ENCODE peak calls at places on chromosomes 6 and 20, in seven cellular contexts. R, K, G, P, O, I and T are unnamed samples.

GRCh38 chr20:62708591-62709536 is at the start of gene NTSR1:
- DNase-seq in I (no peak), G (peak; percentile 34), K (peak; percentile 52), R (no peak), P (peak; percentile 79), O (no peak), T (no peak)

GRCh38 chr20:62795023-62795761 is 1.1 kb upstream of the MRGBP start:
- DNase-seq in P (peak; percentile 77), K (peak; percentile 65), R (peak; percentile 49), O (peak; percentile 83), I (peak; percentile 98), G (peak; percentile 51), T (peak; percentile 51)

GRCh38 chr6:125259354-125259736 is 42.4 kb downstream of the HDDC2 start:
- DNase-seq in I (no peak), P (no peak), K (no peak), O (no peak), G (no peak), R (no peak), T (no peak)

GRCh38 chr20:24650091-24650490 is 180.7 kb downstream of the SYNDIG1 start:
- DNase-seq in K (no peak), R (peak; percentile 89), G (no peak), O (peak; percentile 66), I (peak; percentile 11), P (no peak), T (no peak)

GRCh38 chr6:125363360-125364121 is 61.8 kb upstream of the HDDC2 start:
- DNase-seq in K (peak; percentile 72), O (peak; percentile 77), R (peak; percentile 17), P (peak; percentile 74), G (peak; percentile 96), I (peak; percentile 55), T (peak; percentile 77)

GRCh38 chr6:156840606-156841005 is 63.4 kb downstream of the ARID1B start:
- DNase-seq in K (no peak), I (no peak), R (no peak), O (no peak), G (no peak), P (no peak), T (no peak)

GRCh38 chr6:148864941-148865340 is 118.1 kb downstream of the UST start:
- DNase-seq in G (no peak), R (no peak), P (no peak), O (no peak), I (no peak), K (no peak), T (no peak)

GRCh38 chr20:5192570-5193431 is 66.0 kb downstream of the CDS2 start:
- DNase-seq in O (no peak), G (no peak), P (no peak), R (no peak), K (no peak), I (no peak), T (no peak)

GRCh38 chr6:46998436-46999017 is 43.6 kb downstream of the ADGRF1 start:
- DNase-seq in K (no peak), I (no peak), P (no peak), R (no peak), O (no peak), G (no peak), T (no peak)

GRCh38 chr6:97632392-97632791 is 349.4 kb upstream of the MMS22L start:
- DNase-seq in K (no peak), P (no peak), G (no peak), I (no peak), R (no peak), O (no peak), T (no peak)

GRCh38 chr20:23050847-23051627 is 1.6 kb upstream of the THBD start:
- DNase-seq in O (peak; percentile 93), K (peak; percentile 88), R (peak; percentile 52), I (peak; percentile 50), P (peak; percentile 98), G (peak; percentile 96), T (peak; percentile 87)

GRCh38 chr6:75143186-75143585 is 62.7 kb downstream of the COL12A1 start:
- DNase-seq in P (no peak), R (peak; percentile 90), K (no peak), I (no peak), O (peak; percentile 37), G (no peak), T (no peak)

GRCh38 chr6:123526128-123526527 is 110.6 kb downstream of the TRDN start:
- DNase-seq in P (no peak), K (no peak), G (peak; percentile 19), O (no peak), R (no peak), I (peak; percentile 19), T (no peak)

GRCh38 chr20:61031101-61031830 is 220.8 kb upstream of the CDH4 start:
- DNase-seq in P (peak; percentile 7), K (no peak), O (no peak), G (no peak), I (no peak), R (no peak), T (no peak)

GRCh38 chr6:160273760-160274159 is 15.1 kb upstream of the SLC22A2 start:
- DNase-seq in P (no peak), I (no peak), G (no peak), O (no peak), K (no peak), R (no peak), T (no peak)

DNA sequence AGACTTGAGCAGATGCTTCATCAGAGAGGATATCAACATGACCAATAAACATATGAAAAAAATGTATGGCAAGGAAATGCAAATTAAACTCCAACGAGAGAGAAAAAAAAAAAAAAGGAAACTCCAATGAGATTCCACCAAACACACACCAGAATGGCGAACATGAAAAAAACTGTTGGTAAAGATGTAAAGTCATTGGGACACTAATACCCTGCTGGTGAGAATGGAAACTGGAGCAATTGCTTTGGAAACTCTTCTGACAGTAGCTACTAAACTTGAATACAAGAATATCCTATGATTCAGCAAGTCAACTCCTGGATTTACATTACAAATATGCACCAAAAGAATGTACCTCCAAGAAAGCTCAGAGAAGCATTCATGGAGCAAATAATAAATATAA is 260.7 kb upstream of the ECI2 start:
- DNase-seq in K (no peak), G (no peak), I (no peak), O (no peak), R (peak; percentile 35), P (no peak), T (no peak)
- H3K18ac ChIP-seq in K (no peak overlapping the region), G (no peak overlapping the region), I (no peak overlapping the region), O (no peak overlapping the region), R (no peak overlapping the region), P (no peak overlapping the region), T (no peak overlapping the region)

GRCh38 chr6:34679552-34680255 is 16.9 kb downstream of the ILRUN start:
- DNase-seq in R (peak; percentile 49), G (peak; percentile 45), K (no peak), P (no peak), O (peak; percentile 22), I (no peak), T (no peak)

GRCh38 chr6:34684919-34685318 is 11.6 kb downstream of the ILRUN start:
- DNase-seq in O (no peak), P (no peak), I (no peak), G (no peak), R (no peak), K (no peak), T (no peak)

GRCh38 chr6:34684364-34684763 is 12.2 kb downstream of the ILRUN start:
- DNase-seq in G (no peak), K (no peak), O (no peak), I (no peak), R (no peak), P (no peak), T (no peak)

GRCh38 chr6:34676140-34676539 is 20.4 kb downstream of the ILRUN start:
- DNase-seq in P (no peak), K (no peak), R (no peak), G (no peak), O (no peak), I (no peak), T (no peak)

DNA sequence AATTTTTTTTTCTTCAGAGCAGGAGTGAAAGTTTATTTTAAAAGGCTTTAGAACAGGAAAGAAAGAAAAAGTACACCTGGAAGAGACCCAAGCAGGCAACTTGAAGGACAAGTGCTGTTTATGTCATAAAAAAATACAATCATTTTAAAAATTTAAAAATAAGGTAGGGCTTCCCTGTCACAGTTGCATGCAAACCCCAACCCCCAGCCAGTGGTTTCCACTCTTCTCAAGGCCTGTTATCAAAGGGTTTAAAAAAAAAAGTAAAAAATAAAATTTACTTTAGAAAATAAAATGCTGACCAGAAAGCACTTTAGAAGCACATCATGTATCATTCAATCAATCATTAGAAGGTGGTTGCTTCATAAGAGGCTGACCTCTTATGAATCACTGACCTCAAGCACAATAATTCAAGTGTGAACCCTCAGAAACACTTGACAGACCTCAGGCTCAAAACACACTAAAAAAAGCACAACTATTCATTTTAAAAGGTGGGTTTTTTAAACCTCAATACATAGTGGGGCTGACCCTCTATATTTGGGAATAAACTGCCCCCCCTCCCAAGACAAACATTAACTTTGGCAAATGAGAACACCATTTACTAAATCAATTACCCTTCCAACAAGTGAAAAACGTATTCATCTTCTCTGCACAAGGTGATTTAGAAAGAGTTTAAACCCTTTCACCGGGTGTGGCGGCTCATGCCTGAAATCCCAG is 15.6 kb downstream of the ILRUN start:
- DNase-seq in K (no peak), P (no peak), I (no peak), G (no peak), O (peak; percentile 63), R (peak; percentile 59), T (no peak)
- H3K18ac ChIP-seq in K (no peak overlapping the region), P (no peak overlapping the region), I (no peak overlapping the region), G (no peak overlapping the region), O (no peak overlapping the region), R (no peak overlapping the region), T (no peak overlapping the region)

DNA sequence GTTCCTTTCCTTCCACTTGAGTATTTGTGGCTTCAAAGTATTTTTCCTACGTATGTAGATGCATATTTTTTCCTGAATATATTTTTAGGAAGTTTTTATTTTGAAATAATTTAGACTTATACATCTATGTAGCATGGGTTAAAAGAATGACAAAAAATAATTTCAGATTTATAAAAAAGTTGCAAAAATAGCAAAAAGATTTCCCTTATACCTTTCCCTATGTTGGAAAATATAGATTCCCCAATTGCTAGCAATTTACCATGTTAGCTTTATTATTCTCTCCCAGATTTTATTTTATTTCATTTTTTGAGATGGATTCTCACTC is 69.8 kb downstream of the SCAND1 start:
- DNase-seq in I (no peak), O (no peak), K (no peak), P (no peak), G (no peak), R (no peak), T (no peak)
- H3K18ac ChIP-seq in I (no peak overlapping the region), O (no peak overlapping the region), K (no peak overlapping the region), P (no peak overlapping the region), G (no peak overlapping the region), R (no peak overlapping the region), T (no peak overlapping the region)

DNA sequence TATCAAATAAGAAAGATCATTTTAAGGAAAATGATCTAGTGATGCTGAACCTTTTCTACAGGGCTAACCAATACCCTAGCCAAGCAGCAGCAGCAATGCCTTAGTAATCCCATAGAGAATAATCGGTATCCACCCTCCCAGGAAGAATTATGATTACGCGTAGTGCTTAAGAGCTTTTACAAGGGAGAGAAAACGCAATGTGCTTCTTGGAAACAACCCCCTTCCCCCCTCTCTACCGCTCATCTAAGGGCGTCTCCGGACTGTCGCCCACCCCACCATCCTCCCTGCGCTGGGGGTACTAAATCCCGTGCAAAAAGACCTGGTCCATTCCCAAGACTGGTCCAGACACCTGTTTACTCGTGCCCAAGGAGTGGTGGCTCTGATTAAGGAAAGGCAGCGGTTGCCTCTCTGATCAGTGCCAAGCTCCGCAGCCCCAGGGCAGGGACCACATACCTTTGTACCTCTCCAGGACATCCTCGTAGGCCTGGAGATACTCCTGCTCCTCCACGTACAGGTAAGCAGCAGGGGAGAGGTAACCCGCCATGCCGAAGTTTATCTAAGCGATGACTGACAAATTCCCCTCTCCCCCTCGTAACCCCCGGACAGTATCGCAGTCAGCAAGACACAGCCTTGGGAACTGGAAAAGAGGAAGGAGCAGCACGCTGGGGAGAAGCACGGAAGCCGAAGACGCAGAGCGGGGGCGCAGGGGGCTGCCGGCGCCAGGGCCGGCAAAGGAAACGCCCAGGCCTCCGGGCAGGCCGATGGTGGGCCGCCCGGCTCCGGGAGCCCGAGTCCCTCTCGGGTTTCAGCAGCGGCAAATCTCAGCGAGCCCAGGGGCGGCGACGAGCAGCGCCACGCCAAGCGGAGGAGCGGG is 112.1 kb upstream of the BEND6 start:
- DNase-seq in O (peak; percentile 69), K (peak; percentile 57), I (no peak), P (peak; percentile 77), G (peak; percentile 78), R (peak; percentile 60), T (no peak)
- H3K18ac ChIP-seq in O (peak overlapping the region; percentile 89), K (peak overlapping the region; percentile 6), I (peak overlapping the region; percentile 49), P (peak overlapping the region; percentile 95), G (peak overlapping the region; percentile 91), R (peak overlapping the region; percentile 62), T (peak overlapping the region; percentile 95)